ENCODE peak calls at places on chromosomes 2 and 18, in four cellular contexts. T, G, E and U are unnamed samples.

GRCh38 chr2:120499784-120500495 is 154.0 kb downstream of the INHBB start:
- DNase-seq in T (no peak), G (no peak), E (no peak), U (peak; percentile 64)

GRCh38 chr2:120421830-120422175 is 75.9 kb downstream of the INHBB start:
- DNase-seq in T (no peak), G (no peak), E (no peak), U (no peak)

GRCh38 chr2:126779286-126779605 is 119.4 kb upstream of the TEX51 start:
- DNase-seq in T (no peak), G (no peak), E (no peak), U (no peak)

GRCh38 chr2:235642446-235643107 is 148.7 kb downstream of the AGAP1 start:
- DNase-seq in T (no peak), G (no peak), E (no peak), U (no peak)

GRCh38 chr18:21444465-21445023 is 156.0 kb downstream of the ESCO1 start:
- DNase-seq in T (no peak), G (peak; percentile 48), E (no peak), U (no peak)

GRCh38 chr18:25974630-25975077 is 115.8 kb downstream of the SS18 start:
- DNase-seq in T (no peak), G (no peak), E (no peak), U (no peak)

GRCh38 chr2:211033765-211034164 is 477.4 kb downstream of the CPS1 start:
- DNase-seq in T (no peak), G (peak; percentile 12), E (no peak), U (no peak)

GRCh38 chr2:35585972-35586371 is 769.6 kb upstream of the CRIM1 start:
- DNase-seq in T (no peak), G (no peak), E (no peak), U (no peak)

GRCh38 chr18:64127172-64127571 is 21.7 kb downstream of the LINC00305 start:
- DNase-seq in T (no peak), G (no peak), E (no peak), U (no peak)

GRCh38 chr2:1817256-1818127 is 73.2 kb upstream of the PXDN start:
- DNase-seq in T (peak; percentile 80), G (peak; percentile 32), E (peak; percentile 60), U (peak; percentile 90)

GRCh38 chr18:44098551-44099098 is 582.1 kb upstream of the SETBP1 start:
- DNase-seq in T (no peak), G (peak; percentile 53), E (no peak), U (no peak)

GRCh38 chr2:233076749-233077148 is 16.6 kb downstream of the INPP5D start:
- DNase-seq in T (no peak), G (peak; percentile 65), E (no peak), U (no peak)

GRCh38 chr2:37886745-37887144 is 38.3 kb upstream of the RMDN2 start:
- DNase-seq in T (no peak), G (no peak), E (no peak), U (no peak)

DNA sequence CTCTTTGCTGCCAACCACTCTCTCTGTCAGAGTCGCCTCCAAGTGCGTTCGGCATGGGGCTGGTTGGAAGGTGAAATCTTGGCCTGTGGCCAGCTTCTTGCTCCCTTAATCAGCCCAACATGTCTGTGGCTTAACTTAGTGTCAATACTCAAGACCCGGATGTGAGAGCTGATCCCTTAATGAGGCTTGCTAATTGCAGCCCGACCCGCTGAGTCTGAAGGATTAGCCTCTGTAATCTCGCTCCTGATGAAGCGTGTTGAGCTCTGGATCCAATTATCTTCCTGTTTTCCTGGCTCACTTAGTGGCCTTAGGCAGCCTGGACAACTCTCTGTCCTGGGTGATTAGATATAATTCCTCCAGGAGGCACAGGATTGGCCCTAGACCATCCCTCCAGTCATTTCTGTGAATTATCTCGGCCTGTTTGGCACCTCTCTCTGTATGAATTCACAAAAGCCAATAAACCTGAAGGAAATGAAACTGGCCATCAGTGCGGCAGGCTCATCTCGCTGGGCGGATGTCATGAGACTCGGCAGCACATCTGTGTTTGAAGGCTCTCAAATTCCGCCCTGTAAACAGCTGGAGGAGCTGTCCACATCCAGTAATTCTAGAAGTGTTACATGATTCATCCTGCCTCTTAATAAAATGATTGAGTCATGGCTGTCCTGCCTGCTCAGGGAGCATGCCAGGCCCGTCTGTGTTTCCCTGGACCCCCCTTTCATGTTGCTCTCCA is 38.5 kb downstream of the ACOXL start:
- DNase-seq in T (no peak), G (no peak), E (no peak), U (peak; percentile 52)
- H3K4me3 ChIP-seq in T (peak overlapping the region; percentile 28), G (no peak overlapping the region), E (no peak overlapping the region), U (peak overlapping the region; percentile 32)

GRCh38 chr2:242031481-242032019 is 162.0 kb downstream of the RTP5 start:
- DNase-seq in T (no peak), G (no peak), E (peak; percentile 66), U (peak; percentile 23)
- H3K27me3 ChIP-seq in T (no peaks in the 10 kb centered on the region), G (no peaks in the 10 kb centered on the region), E (no peaks in the 10 kb centered on the region), U (peaks cover 7% of the 10 kb centered on the region)

GRCh38 chr2:204108301-204108700 is 171.7 kb downstream of the ICOS start:
- DNase-seq in T (no peak), G (peak; percentile 73), E (peak; percentile 45), U (no peak)

GRCh38 chr2:204114294-204114693 is 177.7 kb downstream of the ICOS start:
- DNase-seq in T (no peak), G (peak; percentile 99), E (no peak), U (no peak)

GRCh38 chr2:204110250-204111183 is 174.0 kb downstream of the ICOS start:
- DNase-seq in T (no peak), G (peak; percentile 84), E (peak; percentile 61), U (no peak)

GRCh38 chr2:204108874-204109295 is 172.3 kb downstream of the ICOS start:
- DNase-seq in T (no peak), G (no peak), E (no peak), U (no peak)

DNA sequence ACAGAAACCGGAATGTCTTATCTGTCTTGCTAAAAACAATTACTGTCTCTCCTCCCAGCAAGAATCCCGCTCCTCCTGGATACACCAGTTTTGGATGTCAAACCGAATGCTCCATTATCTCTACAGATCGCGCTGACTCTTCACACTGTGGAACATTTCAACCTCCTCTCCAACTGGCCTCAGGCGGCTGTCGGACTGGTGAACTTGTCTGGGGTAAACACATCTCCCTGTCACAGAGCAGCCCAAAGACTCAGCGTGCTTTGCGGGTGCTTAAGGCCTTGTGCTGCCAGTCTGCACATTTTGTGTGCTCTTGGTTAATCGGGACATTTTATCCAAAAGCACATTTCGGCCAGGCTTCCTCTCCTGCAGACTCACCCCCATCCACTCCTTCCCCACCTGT is 173.1 kb downstream of the ICOS start:
- DNase-seq in T (peak; percentile 14), G (peak; percentile 46), E (no peak), U (no peak)
- H3K4me3 ChIP-seq in T (no peak overlapping the region), G (no peak overlapping the region), E (peak overlapping the region; percentile 45), U (no peak overlapping the region)

DNA sequence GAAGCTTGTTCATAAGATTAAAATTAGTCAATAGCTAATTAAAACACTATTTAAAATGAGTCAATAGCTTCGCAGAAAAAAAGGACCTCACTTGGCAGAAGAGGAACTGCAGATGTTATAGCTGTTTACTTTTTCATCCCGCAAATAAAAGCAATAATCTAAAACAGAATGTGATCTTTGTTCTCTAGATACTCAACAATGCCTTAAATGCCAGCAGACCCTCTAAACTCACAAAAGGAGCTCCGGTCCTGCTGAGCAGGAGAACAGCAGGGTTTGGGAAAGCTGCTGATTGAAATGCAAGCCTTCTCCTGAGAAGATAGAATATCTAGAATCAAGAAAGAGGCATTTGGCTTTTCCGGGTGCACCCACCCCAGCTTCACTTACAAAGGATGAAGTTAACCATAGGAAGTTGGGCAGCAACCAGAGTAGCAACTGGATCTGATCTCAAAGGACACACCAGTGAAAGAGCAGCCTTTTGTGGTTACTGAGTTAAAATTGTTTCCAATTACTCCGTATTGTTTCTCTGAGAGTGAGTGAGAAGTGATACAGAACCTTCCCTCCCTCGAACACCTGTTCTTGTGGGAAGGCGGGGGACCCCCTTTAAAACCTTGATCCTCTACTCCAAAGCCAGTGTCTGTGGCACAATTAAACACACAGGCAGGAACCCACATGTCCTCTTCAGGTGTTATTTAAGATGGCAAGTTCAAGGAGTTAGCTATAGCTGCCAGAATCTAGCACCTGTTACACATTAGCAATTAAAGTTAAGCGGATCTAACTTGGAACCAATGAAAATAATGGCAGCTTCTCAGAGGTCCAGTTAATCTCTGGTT is 6.8 kb downstream of the CCBE1 start:
- DNase-seq in T (no peak), G (no peak), E (no peak), U (no peak)
- H3K27me3 ChIP-seq in T (no peaks in the 10 kb centered on the region), G (peaks cover 5% of the 10 kb centered on the region), E (no peaks in the 10 kb centered on the region), U (peaks cover 18% of the 10 kb centered on the region)

GRCh38 chr2:33069894-33070651 is 123.3 kb downstream of the LTBP1 start:
- DNase-seq in T (no peak), G (peak; percentile 98), E (no peak), U (peak; percentile 82)
- H3K4me3 ChIP-seq in T (no peak overlapping the region), G (no peak overlapping the region), E (no peak overlapping the region), U (peak overlapping the region; percentile 19)

DNA sequence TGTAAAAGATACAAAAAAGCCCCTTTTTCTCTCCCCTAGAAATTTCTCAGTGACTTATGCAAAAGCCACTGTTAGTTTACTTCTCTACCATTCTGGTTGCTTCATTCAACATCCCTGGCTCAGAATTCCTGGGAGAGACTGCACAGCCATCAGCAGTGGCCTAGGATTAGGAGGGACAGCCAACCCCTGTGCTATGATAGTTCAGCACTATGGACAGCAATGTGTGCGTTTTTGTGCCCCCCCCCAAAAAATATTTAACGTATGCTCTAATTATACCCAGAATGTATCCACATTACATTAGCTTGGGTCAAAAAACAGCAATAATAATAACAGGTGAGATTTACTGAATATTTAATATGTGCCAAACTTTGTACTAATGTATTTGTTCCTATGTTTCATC is 29.0 kb downstream of the OSR1 start:
- DNase-seq in T (no peak), G (no peak), E (no peak), U (no peak)
- H3K27me3 ChIP-seq in T (no peaks in the 10 kb centered on the region), G (no peaks in the 10 kb centered on the region), E (no peaks in the 10 kb centered on the region), U (no peaks in the 10 kb centered on the region)

DNA sequence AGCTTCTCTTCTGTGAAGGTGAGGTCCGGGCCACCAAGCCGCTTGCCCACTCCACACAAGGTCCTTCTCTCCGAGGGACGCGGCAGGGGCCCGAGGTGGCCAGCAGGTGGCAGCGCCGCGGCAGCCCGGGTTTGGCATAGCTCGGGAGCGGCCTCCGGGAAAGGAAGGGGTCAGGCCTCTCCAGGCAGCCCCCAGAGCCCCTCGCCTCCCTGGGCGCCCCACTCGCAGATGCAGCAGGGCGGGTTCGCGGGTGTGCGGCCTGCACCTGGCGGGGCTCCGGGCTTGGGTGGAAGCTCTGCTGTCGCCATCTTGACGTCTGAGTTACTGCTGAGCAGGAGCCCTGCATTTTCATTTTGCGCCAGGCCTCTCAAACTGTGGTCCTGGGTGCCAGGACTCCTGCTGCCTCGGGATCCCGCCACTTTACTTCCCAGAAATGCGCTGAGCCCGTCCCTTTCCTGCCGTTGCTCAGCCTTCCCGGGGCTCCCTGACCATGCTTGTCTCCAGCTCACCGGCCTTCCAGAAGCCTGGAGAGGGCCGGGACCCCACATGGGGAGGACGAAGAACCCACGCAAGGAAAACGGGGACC is 18.6 kb upstream of the NCL start:
- DNase-seq in T (peak; percentile 49), G (peak; percentile 75), E (peak; percentile 77), U (peak; percentile 88)
- H3K4me3 ChIP-seq in T (peak overlapping the region; percentile 56), G (peak overlapping the region; percentile 9), E (peak overlapping the region; percentile 73), U (peak overlapping the region; percentile 77)